ENCODE peak calls at places on chromosome 14, in six cellular contexts. Y, Z, W, M, R and I are unnamed samples.

GRCh38 chr14:80223696-80224465 is 12.6 kb upstream of the DIO2 start:
- DNase-seq in R (no peak), W (no peak), M (no peak), Z (no peak), Y (no peak), I (no peak)

GRCh38 chr14:69246331-69246730 is 13.6 kb upstream of the GALNT16 start:
- DNase-seq in Z (peak), R (no peak), M (no peak), Y (no peak), W (peak), I (no peak)

GRCh38 chr14:68896132-68896531 is 83.0 kb downstream of the ACTN1 start:
- DNase-seq in R (no peak), W (no peak), M (no peak), Y (no peak), Z (no peak), I (no peak)

GRCh38 chr14:32727827-32728226 is 210.9 kb upstream of the NPAS3 start:
- DNase-seq in Z (no peak), W (peak), R (no peak), Y (no peak), M (no peak), I (no peak)

GRCh38 chr14:33669111-33669510 is 281.8 kb downstream of the EGLN3 start:
- DNase-seq in Y (no peak), W (no peak), M (no peak), Z (no peak), R (no peak), I (no peak)

GRCh38 chr14:51041117-51041531 is 53.8 kb downstream of the TRIM9 start:
- DNase-seq in Y (no peak), M (no peak), Z (no peak), R (no peak), W (no peak), I (no peak)

GRCh38 chr14:24283796-24284460 is 12.5 kb upstream of the RABGGTA start:
- DNase-seq in Z (no peak), M (no peak), R (no peak), W (no peak), Y (no peak), I (no peak)

GRCh38 chr14:105902131-105902898 is 375.9 kb downstream of the TMEM121 start:
- DNase-seq in R (no peak), Z (no peak), Y (no peak), M (no peak), W (no peak), I (no peak)

GRCh38 chr14:33493329-33493728 is 457.5 kb downstream of the EGLN3 start:
- DNase-seq in M (no peak), R (no peak), Z (no peak), W (no peak), Y (no peak), I (no peak)

GRCh38 chr14:50020184-50020583 is 96.2 kb downstream of the VCPKMT start:
- DNase-seq in Y (no peak), Z (no peak), M (no peak), R (no peak), W (no peak), I (no peak)

GRCh38 chr14:72892879-72893635 is 844 bp downstream of the DPF3 start:
- DNase-seq in Y (no peak), R (peak), Z (peak), M (peak), W (no peak), I (no peak)

GRCh38 chr14:55915464-55915863 is 202.7 kb upstream of the PELI2 start:
- DNase-seq in Z (no peak), Y (no peak), M (no peak), R (no peak), W (no peak), I (no peak)

GRCh38 chr14:55914771-55915170 is 203.4 kb upstream of the PELI2 start:
- DNase-seq in Y (no peak), R (no peak), W (no peak), M (no peak), Z (no peak), I (no peak)

GRCh38 chr14:55911794-55912193 is 206.4 kb upstream of the PELI2 start:
- DNase-seq in R (no peak), Z (no peak), W (no peak), Y (no peak), M (no peak), I (no peak)

GRCh38 chr14:55912344-55912743 is 205.9 kb upstream of the PELI2 start:
- DNase-seq in Y (no peak), R (no peak), M (no peak), W (no peak), Z (no peak), I (no peak)

GRCh38 chr14:55913324-55914035 is 204.7 kb upstream of the PELI2 start:
- DNase-seq in W (no peak), Y (no peak), R (no peak), Z (no peak), M (no peak), I (no peak)
- TF ChIP-seq POLR2AphosphoS5 in W (no peak), Y (no peak), R (no peak), Z (no peak), M (no peak), I (no peak)

DNA sequence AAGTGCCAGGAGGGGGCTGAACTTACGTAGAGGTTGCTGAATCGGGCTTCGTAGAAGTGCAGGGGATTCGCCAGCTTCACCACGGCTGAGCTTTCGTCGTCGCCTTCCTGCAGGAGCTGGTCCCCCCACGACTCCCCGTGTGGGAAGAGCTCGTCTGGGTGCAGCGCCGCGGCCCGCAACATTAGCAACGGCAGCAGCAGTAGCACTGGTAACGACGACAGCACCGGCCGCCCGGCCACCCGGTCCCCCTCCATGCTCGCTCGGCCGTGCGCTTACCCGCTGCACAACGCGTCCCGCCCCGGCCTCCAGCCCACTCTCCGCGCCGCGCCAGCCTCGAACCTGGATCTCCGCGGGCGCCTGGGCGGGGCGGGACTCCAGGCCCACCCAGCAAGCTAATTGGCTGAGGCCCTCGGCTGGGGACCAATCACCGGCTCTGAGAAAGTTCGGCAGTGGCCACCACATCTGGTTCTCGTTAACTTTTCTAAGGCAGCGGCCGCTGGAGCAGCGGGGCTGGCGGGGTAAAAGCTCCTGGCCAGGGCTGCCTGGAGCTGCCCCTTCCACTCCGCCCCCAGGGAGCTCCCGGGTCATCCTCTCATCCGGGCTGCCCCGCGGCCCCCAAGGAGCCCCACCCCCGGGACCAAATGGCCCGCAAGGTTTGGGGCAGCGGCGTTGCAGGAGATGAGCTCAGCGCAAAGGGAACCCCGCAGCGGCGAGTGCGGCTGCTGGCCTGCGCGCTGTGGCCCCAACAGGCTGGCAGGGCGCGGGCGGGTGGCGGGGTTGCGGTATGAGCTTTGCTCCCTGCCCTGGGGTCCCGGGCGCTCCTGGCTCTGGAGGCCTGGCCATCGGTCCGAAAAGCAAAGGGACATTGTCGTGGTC is at the start of gene NID2:
- DNase-seq in Y (no peak), Z (peak), R (peak), M (peak), W (peak), I (no peak)
- TF ChIP-seq POLR2A in Y (no peak), Z (no peak), R (no peak), M (no peak), W (no peak), I (no peak)

DNA sequence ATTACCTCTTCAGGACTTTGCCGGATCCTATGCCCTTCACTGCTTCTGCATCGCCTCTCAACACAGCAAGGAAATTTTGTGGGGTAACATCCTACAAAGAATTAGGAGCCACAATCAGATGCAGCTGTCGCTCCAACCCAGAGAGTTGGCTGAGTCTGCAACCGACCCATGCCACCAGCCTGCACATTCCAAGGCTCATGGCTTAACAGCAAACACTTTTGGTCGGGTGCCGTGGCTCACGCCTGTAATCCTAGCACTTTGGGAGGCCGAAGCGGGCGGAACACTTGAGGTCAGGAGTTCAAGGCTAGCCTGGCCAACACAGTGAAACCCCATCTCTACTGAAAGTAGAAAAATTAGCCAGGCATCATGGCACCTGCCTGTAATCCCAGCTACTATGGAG is 32.3 kb downstream of the LGMN start:
- DNase-seq in M (no peak), R (no peak), Y (no peak), W (no peak), Z (no peak), I (no peak)
- TF ChIP-seq TAF1 in M (no peak), R (no peak), Y (no peak), W (no peak), Z (no peak), I (no peak)

GRCh38 chr14:31435276-31435675 is 14.9 kb upstream of the HEATR5A start:
- DNase-seq in M (no peak), Y (no peak), W (no peak), R (no peak), Z (no peak), I (no peak)
- TF ChIP-seq POLR2AphosphoS5 in M (no peak), Y (no peak), W (no peak), R (no peak), Z (no peak), I (no peak)

GRCh38 chr14:67411375-67411774 is 590 bp downstream of the PLEK2 start:
- DNase-seq in Y (no peak), M (no peak), W (no peak), R (no peak), Z (no peak), I (no peak)

GRCh38 chr14:67409461-67409860 is 2.5 kb downstream of the PLEK2 start:
- DNase-seq in M (no peak), Z (no peak), R (no peak), Y (no peak), W (no peak), I (no peak)

GRCh38 chr14:67413806-67414769 is 2.1 kb upstream of the PLEK2 start:
- DNase-seq in Y (no peak), R (no peak), W (peak), M (peak), Z (no peak), I (no peak)

GRCh38 chr14:67411820-67412421 is at the start of gene PLEK2:
- DNase-seq in M (no peak), R (no peak), W (no peak), Z (peak), Y (no peak), I (no peak)

DNA sequence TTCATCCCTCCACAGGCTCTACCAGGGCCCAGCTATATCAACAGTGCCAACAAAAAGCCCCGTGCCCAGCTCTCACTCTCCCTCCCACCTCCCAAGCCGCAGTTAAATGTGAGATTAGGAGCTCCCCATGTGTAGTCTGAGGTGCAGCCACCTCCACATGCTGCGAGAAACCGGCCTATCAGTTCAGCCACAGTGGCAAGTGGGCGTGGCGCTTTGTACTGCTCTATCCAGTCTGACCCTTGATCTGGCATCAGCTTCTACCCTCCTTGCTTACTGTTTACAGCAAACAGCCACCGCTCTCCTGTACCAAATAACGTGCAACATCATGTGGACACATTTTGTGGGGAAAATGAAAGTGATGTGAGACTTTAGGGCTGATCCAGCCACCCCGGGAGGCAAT is 1.7 kb downstream of the PLEK2 start:
- DNase-seq in M (peak), Y (no peak), R (no peak), W (no peak), Z (no peak), I (no peak)
- TF ChIP-seq POLR2A in M (no peak), Y (no peak), R (no peak), W (no peak), Z (no peak), I (no peak)

DNA sequence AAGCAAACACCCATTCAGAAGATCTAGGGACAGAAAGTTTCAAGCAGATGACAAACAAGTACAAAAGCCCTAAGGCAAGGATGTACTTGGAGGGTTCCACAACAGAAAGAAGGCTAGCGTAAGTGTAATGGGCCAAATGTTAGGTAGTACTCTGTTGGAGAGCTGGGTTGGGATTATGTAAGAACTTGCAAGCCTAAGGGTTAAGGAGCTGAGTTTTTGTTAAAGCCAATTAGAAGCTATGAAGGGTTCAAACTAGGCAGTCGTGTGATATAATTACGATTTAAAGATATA is 41.4 kb downstream of the HECTD1 start:
- DNase-seq in W (no peak), M (no peak), Z (no peak), R (no peak), Y (no peak), I (no peak)
- TF ChIP-seq TAF1 in W (no peak), M (no peak), Z (no peak), R (no peak), Y (no peak), I (no peak)

DNA sequence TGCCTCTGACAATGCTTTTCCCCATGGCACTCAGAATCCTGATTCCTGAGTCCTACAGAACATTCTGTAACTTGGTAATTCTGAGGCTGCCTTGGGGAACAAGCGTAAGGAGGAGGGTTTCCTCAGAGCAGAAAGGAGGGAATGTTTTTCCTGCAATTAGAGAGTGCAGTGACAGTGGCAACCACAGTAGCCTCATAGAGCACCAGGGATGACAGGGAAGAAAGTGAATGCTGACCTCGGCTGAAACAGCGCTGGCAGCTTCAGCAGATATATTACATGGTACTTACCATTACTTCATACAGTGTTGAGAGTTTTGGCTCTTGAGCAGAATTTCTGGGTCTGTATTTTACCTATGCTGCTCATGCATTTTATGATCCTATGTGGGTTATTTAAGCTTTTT is 757.1 kb downstream of the NRXN3 start:
- DNase-seq in Y (no peak), Z (no peak), R (no peak), W (no peak), M (no peak), I (no peak)
- TF ChIP-seq POLR2AphosphoS5 in Y (no peak), Z (no peak), R (no peak), W (no peak), M (no peak), I (no peak)